ENCODE peak calls at places on chromosomes 7 and 10, in five cellular contexts. H is H1, O is HepG2, J is GM12878, I is K562. F is an unnamed sample.
A peak's percentile ranks its signal among the peaks of the same experiment; 100 is the strongest.

GRCh38 chr10:30990351-30990750 is 41.3 kb downstream of the ZNF438 start:
- DNase-seq in O (no peak), I (no peak), H (no peak), J (no peak), F (no peak)

GRCh38 chr7:43905954-43906326 is 456 bp downstream of the URGCP start:
- DNase-seq in H (peak; percentile 59), O (peak; percentile 14), J (no peak), I (peak; percentile 55), F (peak; percentile 49)

GRCh38 chr10:113945687-113946085 is 91.2 kb downstream of the NHLRC2 start:
- DNase-seq in I (no peak), J (no peak), O (no peak), H (no peak), F (no peak)

GRCh38 chr7:111132833-111133232 is 41.9 kb downstream of the LRRN3 start:
- DNase-seq in O (no peak), H (no peak), J (no peak), I (no peak), F (no peak)

GRCh38 chr7:97013025-97013424 is 7.7 kb downstream of the DLX6 start:
- DNase-seq in J (no peak), O (no peak), I (no peak), H (peak; percentile 53), F (no peak)

GRCh38 chr10:24444337-24444736 is 235.4 kb downstream of the KIAA1217 start:
- DNase-seq in H (no peak), I (no peak), J (no peak), O (no peak), F (no peak)

GRCh38 chr7:130632111-130632510 is 36.4 kb downstream of the COPG2 start:
- DNase-seq in H (no peak), I (no peak), J (no peak), O (peak; percentile 15), F (no peak)

GRCh38 chr10:86366033-86366901 is at the start of gene GRID1:
- DNase-seq in O (no peak), H (peak; percentile 80), I (peak; percentile 29), J (no peak), F (peak; percentile 58)

GRCh38 chr10:131885391-131886165 is 15.2 kb upstream of the PPP2R2D start:
- DNase-seq in H (peak; percentile 94), I (peak; percentile 79), J (no peak), O (peak; percentile 53), F (peak; percentile 88)

GRCh38 chr10:97407211-97407951 is 6.2 kb upstream of the RRP12 start:
- DNase-seq in J (no peak), O (peak; percentile 89), I (peak; percentile 76), H (peak; percentile 82), F (peak; percentile 78)

DNA sequence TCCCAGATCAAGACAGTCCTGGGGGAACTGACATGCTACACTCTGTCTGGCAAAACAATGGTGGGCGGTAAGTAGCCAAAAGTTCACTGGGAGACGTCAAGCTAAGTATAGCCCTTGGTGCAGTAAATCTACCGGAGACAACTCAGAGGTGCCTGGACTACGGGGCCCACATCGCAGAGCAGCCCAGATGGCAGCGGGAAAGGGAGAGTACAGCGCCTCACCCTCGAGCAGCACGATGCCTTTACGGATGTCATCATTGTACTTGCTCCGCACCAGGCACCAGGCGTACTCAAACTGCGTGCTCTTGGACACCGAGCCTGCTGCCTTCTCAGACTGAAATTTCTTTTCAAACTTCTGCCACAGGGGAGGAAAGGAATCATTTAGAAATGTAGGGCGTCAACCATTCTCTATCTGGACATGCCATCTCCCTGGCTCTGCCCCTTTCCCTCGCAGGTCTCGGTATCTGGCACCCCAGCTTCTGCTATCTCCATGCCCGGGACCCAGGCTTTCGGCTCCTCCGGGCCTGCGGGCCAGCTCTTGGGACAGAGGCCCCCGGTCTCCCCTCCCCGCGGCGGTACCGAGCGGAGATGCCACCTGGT is 996 bp downstream of the FIS1 start:
- DNase-seq in O (no peak), J (no peak), H (peak; percentile 87), I (peak; percentile 89), F (peak; percentile 83)
- TF ChIP-seq ATF2 in O (no peak), J (no peak), H (no peak), I (no peak), F (no peak)

DNA sequence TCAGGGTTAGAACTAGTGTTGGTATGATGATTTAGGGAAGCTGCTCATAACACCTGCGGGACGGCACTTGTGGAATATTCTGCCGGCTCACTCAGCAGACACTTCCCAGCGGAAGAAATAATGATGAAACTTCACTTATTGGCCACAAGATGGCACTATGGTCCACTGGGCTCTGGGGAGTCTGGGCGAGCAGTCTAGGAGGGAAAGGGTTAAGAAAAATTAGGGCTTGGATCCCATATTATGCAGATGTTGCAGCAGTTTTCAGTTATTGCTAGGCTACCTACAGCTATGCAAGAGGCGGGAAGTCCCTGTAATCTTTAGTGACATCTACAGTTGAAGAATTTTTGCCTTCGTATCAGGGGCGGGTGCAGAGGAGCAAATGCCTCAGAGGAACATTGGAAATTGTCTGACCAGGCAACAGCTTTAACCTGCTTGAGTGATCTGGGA is 238.7 kb upstream of the PRSS58 start:
- DNase-seq in J (no peak), H (no peak), I (peak; percentile 49), O (peak; percentile 18), F (no peak)
- TF ChIP-seq ATF2 in J (no peak), H (no peak), I (no peak), O (no peak), F (no peak)

DNA sequence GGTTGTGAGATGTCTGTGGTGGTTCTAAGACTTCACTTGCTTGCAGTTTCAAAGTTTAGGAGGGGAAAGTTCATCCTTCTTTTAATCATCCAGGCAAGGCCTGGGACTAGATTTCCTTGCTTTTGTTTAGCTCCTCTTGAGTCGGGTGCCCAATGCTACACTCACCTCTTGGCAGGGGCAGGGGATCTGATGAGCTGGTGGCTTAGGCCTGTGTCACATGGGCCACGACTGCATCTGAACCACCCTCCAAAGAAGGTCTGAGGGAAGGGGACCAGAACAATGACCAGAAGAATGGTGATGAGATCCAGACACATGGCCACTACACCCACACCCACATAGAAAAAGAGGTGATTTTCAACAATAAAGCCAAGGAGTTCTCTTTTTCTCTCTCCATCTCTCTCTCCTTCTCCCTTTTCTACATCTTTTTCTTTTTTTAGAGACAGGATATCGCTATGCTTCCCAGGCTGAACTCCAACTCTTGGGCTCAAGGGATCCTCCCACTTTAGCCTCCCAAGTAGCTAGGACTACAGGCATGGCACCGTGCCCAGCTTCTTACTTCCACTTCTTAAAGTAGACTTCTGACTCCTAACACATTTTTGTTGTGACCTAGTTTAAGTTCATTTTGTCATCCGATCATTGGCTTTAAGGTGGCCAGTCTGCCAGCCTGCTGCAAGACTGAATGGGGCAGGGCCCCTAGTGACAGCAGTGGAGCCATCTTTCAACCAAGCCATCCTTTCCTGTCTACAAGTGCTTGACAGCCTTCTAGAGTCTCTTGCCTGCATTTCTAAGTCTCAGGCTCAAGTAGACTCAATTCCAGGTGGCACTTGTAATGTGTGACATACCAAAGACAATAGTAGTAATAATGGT is 350.9 kb downstream of the RNLS start:
- DNase-seq in O (no peak), H (no peak), I (no peak), J (no peak), F (no peak)
- TF ChIP-seq ATF2 in O (no peak), H (no peak), I (no peak), J (no peak), F (no peak)

GRCh38 chr10:77641344-77641743 is 3.7 kb upstream of the KCNMA1 start:
- DNase-seq in I (no peak), H (no peak), J (no peak), O (no peak), F (no peak)
- TF ChIP-seq ATF2 in I (no peak), H (no peak), J (no peak), O (no peak), F (no peak)

DNA sequence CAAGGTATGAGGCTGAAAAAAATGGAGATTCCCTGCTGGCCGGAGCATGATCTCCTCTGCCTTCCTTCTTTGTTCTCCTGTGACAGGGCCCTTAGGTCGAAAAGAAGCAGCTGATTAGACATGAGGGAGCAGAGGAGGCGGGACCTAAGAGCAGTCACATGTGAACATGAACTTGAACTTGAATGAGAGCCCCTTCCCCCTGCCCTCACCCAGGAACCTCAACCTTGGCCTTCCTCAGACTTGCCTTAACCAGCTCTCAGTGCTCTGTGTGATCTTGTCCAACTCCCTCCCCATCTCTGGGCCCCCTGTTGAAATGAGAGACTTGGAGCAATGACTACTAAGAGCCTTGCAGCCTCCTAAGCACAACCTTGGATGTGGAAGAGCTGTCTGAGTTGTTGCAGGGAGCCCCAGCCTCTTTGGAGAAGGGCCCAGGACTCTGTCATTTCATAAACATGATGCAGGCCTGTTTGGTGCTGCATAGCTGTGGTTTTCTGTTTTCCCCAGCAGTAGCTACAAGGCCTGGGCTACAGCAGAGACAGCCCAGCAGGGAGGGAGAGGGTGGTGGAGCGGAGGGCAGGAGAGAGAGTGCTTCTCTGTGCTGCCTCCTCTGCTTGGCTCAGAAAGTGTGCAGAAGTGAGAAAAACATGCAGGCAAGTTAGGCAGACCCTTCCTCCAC is 124.0 kb upstream of the ZMIZ1 start:
- DNase-seq in O (no peak), H (no peak), I (no peak), J (no peak), F (no peak)
- TF ChIP-seq ATF2 in O (no peak), H (no peak), I (no peak), J (no peak), F (no peak)

F was measured in WTC11.